ENCODE peak calls at places on chromosomes 12 and 14, in four cellular contexts. L is GM12878, Y is H1, S is HepG2. N is an unnamed sample.

GRCh38 chr14:96212140-96212539 is 7.5 kb downstream of the BDKRB2 start:
- DNase-seq in S (no peak), L (no peak), Y (no peak), N (no peak)

GRCh38 chr14:36512585-36513003 is 7.4 kb downstream of the NKX2-1 start:
- DNase-seq in Y (no peak), S (no peak), L (no peak), N (no peak)

GRCh38 chr12:65651060-65651459 is 173.2 kb upstream of the HMGA2 start:
- DNase-seq in L (no peak), S (no peak), Y (no peak), N (no peak)

GRCh38 chr12:13099066-13099909 is 4.2 kb downstream of the GSG1 start:
- DNase-seq in L (no peak), S (no peak), Y (no peak), N (no peak)

GRCh38 chr12:19130224-19131019 is 889 bp downstream of the PLEKHA5 start:
- DNase-seq in S (no peak), Y (no peak), L (no peak), N (peak)

GRCh38 chr12:28998662-28999120 is 150.4 kb upstream of the FAR2 start:
- DNase-seq in S (peak), Y (no peak), L (no peak), N (no peak)

GRCh38 chr14:22560638-22561365 is 28.2 kb downstream of the DAD1 start:
- DNase-seq in Y (no peak), L (no peak), S (peak), N (peak)

GRCh38 chr14:92215579-92215978 is 93.8 kb downstream of the CPSF2 start:
- DNase-seq in Y (no peak), L (no peak), S (no peak), N (no peak)

GRCh38 chr14:66395300-66395699 is 90.9 kb upstream of the CCDC196 start:
- DNase-seq in Y (no peak), L (no peak), S (no peak), N (no peak)

GRCh38 chr12:47819902-47820630 is at the start of gene HDAC7:
- DNase-seq in L (no peak), S (peak), Y (no peak), N (peak)

GRCh38 chr12:76201316-76201715 is 116.8 kb upstream of the NAP1L1 start:
- DNase-seq in S (no peak), L (no peak), Y (no peak), N (no peak)
- TF ChIP-seq BRCA1 in S (no peak), L (no peak), Y (no peak), N (no peak)

DNA sequence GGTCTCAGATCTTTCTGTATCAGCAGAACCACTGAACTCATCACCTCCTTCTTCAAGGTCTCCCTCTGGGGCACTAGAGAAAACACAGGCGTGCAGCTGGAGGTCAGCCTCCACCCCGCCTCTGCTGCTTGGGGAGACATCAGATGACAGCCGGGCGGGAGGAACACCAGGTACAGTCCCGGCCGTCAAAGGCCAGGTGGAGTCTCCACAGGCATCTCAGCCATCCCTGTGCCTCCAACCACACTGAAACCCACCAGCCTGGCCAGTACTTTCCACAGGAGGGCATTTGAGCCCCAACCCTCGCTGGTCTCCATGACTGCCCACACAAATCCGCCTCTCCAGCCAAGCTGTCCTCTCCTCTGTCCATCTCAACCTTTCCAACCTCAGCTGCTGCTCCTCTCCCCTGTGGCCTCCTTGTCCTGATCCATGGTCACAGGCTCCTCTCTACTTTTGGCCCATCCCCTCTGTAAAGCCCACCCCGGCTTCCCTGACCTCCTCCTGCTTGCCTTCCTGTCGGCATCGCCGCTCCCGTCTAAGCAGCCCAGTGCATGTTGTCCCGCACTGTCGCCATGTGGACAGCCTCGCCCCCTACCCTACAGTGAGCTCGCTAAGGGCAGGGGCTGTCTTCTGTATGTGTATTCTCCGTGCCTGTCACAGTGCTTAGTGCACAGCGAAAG is 21.4 kb upstream of the FKBP4 start:
- DNase-seq in Y (no peak), S (no peak), L (no peak), N (no peak)
- TF ChIP-seq BRCA1 in Y (no peak), S (no peak), L (no peak), N (no peak)

GRCh38 chr12:52074006-52074405 is 4.2 kb downstream of the ATG101 start:
- DNase-seq in S (no peak), Y (no peak), L (peak), N (no peak)
- TF ChIP-seq BRCA1 in S (no peak), Y (no peak), L (no peak), N (no peak)

GRCh38 chr12:109097140-109097434 is 310 bp upstream of the UNG start:
- DNase-seq in L (no peak), S (no peak), Y (no peak), N (no peak)

GRCh38 chr12:109097435-109098141 is at the start of gene UNG:
- DNase-seq in S (peak), L (peak), Y (peak), N (peak)

GRCh38 chr12:109099426-109100020 is 2.1 kb downstream of the UNG start:
- DNase-seq in L (no peak), Y (no peak), S (no peak), N (no peak)

GRCh38 chr12:109098671-109099070 is 1.3 kb downstream of the UNG start:
- DNase-seq in S (no peak), L (no peak), Y (no peak), N (no peak)

GRCh38 chr12:109098142-109098652 is 800 bp downstream of the UNG start:
- DNase-seq in L (no peak), Y (no peak), S (no peak), N (no peak)
- TF ChIP-seq BRCA1 in L (no peak), Y (no peak), S (no peak), N (no peak)

N was measured in K562.